ENCODE peak calls at places on chromosomes 16 and 17, in nine cellular contexts. One of them, this sample, is unnamed.

GRCh38 chr17:9512323-9513168 is 63.1 kb downstream of the STX8 start:
- DNase-seq in PC-9: no peak
- DNase-seq in GM23338: no peak
- DNase-seq in neural progenitor cell: no peak
- DNase-seq in HCT116: peak; percentile 65
- DNase-seq in fibroblast of lung: peak; percentile 80
- DNase-seq in astrocyte: peak; percentile 71
- DNase-seq in DND-41: no peak
- DNase-seq in GM12878: no peak
- DNase-seq in this sample: peak; percentile 75

GRCh38 chr17:19992803-19993713 is 15.4 kb upstream of the AKAP10 start:
- DNase-seq in PC-9: peak; percentile 92
- DNase-seq in GM23338: peak; percentile 98
- DNase-seq in HCT116: peak; percentile 89
- DNase-seq in DND-41: peak; percentile 86
- DNase-seq in astrocyte: peak; percentile 64
- DNase-seq in GM12878: peak; percentile 20
- DNase-seq in fibroblast of lung: peak; percentile 78
- DNase-seq in neural progenitor cell: peak; percentile 96
- DNase-seq in this sample: peak; percentile 76

GRCh38 chr17:73956595-73957465 is 246.6 kb upstream of the RPL38 start:
- DNase-seq in DND-41: peak; percentile 35
- DNase-seq in HCT116: peak; percentile 49
- DNase-seq in PC-9: peak; percentile 6
- DNase-seq in fibroblast of lung: no peak
- DNase-seq in neural progenitor cell: peak; percentile 90
- DNase-seq in GM12878: no peak
- DNase-seq in GM23338: peak; percentile 95
- DNase-seq in astrocyte: no peak
- DNase-seq in this sample: peak; percentile 12

GRCh38 chr16:8736123-8736680 is 61.2 kb downstream of the TMEM186 start:
- DNase-seq in PC-9: no peak
- DNase-seq in DND-41: no peak
- DNase-seq in astrocyte: no peak
- DNase-seq in fibroblast of lung: no peak
- DNase-seq in GM12878: no peak
- DNase-seq in neural progenitor cell: no peak
- DNase-seq in GM23338: no peak
- DNase-seq in HCT116: no peak
- DNase-seq in this sample: no peak

GRCh38 chr16:89023621-89024511 is 46.9 kb upstream of the CBFA2T3 start:
- DNase-seq in GM12878: no peak
- DNase-seq in neural progenitor cell: no peak
- DNase-seq in astrocyte: no peak
- DNase-seq in DND-41: no peak
- DNase-seq in PC-9: no peak
- DNase-seq in GM23338: no peak
- DNase-seq in HCT116: no peak
- DNase-seq in fibroblast of lung: no peak
- DNase-seq in this sample: no peak

GRCh38 chr16:46658925-46659324 is 30.1 kb downstream of the VPS35 start:
- DNase-seq in DND-41: no peak
- DNase-seq in astrocyte: no peak
- DNase-seq in PC-9: no peak
- DNase-seq in HCT116: no peak
- DNase-seq in GM12878: peak; percentile 76
- DNase-seq in GM23338: no peak
- DNase-seq in fibroblast of lung: no peak
- DNase-seq in neural progenitor cell: no peak
- DNase-seq in this sample: no peak

GRCh38 chr17:18187816-18188761 is 4.5 kb downstream of the ALKBH5 start:
- DNase-seq in GM23338: no peak
- DNase-seq in PC-9: no peak
- DNase-seq in neural progenitor cell: no peak
- DNase-seq in HCT116: no peak
- DNase-seq in fibroblast of lung: peak; percentile 69
- DNase-seq in GM12878: no peak
- DNase-seq in DND-41: no peak
- DNase-seq in astrocyte: peak; percentile 52
- DNase-seq in this sample: peak; percentile 67

GRCh38 chr17:77445030-77445907 is 304.5 kb downstream of the SEC14L1 start:
- DNase-seq in astrocyte: peak; percentile 57
- DNase-seq in fibroblast of lung: peak; percentile 68
- DNase-seq in neural progenitor cell: no peak
- DNase-seq in DND-41: peak; percentile 95
- DNase-seq in GM23338: no peak
- DNase-seq in HCT116: no peak
- DNase-seq in PC-9: no peak
- DNase-seq in GM12878: peak; percentile 92
- DNase-seq in this sample: no peak

GRCh38 chr17:17205368-17206148 is 575 bp downstream of the PLD6 start:
- DNase-seq in GM12878: peak; percentile 23
- DNase-seq in neural progenitor cell: no peak
- DNase-seq in HCT116: peak; percentile 7
- DNase-seq in DND-41: peak; percentile 62
- DNase-seq in GM23338: peak; percentile 40
- DNase-seq in PC-9: peak; percentile 68
- DNase-seq in fibroblast of lung: peak; percentile 52
- DNase-seq in astrocyte: peak; percentile 30
- DNase-seq in this sample: peak; percentile 38

GRCh38 chr17:83067718-83068261 is 11.6 kb upstream of the METRNL start:
- DNase-seq in fibroblast of lung: no peak
- DNase-seq in neural progenitor cell: peak; percentile 57
- DNase-seq in GM12878: no peak
- DNase-seq in DND-41: no peak
- DNase-seq in GM23338: no peak
- DNase-seq in astrocyte: no peak
- DNase-seq in HCT116: no peak
- DNase-seq in PC-9: no peak
- DNase-seq in this sample: no peak

DNA sequence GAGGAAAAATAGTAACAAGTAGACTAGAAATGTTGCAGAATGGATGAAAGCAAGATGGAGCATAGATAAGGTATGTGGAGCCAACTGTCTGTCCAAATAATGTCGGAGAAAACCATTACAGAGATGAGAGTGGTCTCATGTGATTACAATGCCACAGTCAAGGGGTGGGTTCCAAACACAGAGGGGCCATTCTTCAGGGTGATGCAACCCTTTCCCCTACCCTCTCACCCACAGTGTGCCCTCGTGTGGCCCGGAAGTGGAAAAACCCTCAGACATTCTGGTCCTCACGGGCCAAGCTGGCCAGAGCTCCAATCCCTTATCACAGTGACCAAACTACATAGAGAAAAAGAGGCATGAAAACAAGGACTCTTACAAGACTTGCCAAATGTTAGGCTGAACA is 17.7 kb upstream of the HS3ST3A1 start:
- DNase-seq in GM12878: no peak
- DNase-seq in fibroblast of lung: no peak
- DNase-seq in HCT116: no peak
- DNase-seq in GM23338: peak; percentile 24
- DNase-seq in neural progenitor cell: no peak
- DNase-seq in astrocyte: no peak
- DNase-seq in DND-41: no peak
- DNase-seq in PC-9: no peak
- DNase-seq in this sample: no peak
- TF ChIP-seq CTCF in GM12878: no peak
- TF ChIP-seq CTCF in fibroblast of lung: no peak
- TF ChIP-seq CTCF in HCT116: peak; percentile 21
- TF ChIP-seq CTCF in GM23338: peak; percentile 38
- TF ChIP-seq CTCF in neural progenitor cell: peak; percentile 27
- TF ChIP-seq CTCF in astrocyte: no peak
- TF ChIP-seq CTCF in DND-41: no peak
- TF ChIP-seq CTCF in PC-9: no peak
- TF ChIP-seq CTCF in this sample: no peak

GRCh38 chr17:44314524-44314868 is 6.1 kb downstream of the RUNDC3A start:
- DNase-seq in PC-9: no peak
- DNase-seq in neural progenitor cell: no peak
- DNase-seq in GM12878: no peak
- DNase-seq in astrocyte: no peak
- DNase-seq in HCT116: no peak
- DNase-seq in fibroblast of lung: no peak
- DNase-seq in DND-41: no peak
- DNase-seq in GM23338: no peak
- DNase-seq in this sample: no peak
- H3K27me3 ChIP-seq in PC-9: no peaks in the 10 kb centered on the region
- H3K27me3 ChIP-seq in neural progenitor cell: peaks cover 74% of the 10 kb centered on the region
- H3K27me3 ChIP-seq in GM12878: peaks cover 4% of the 10 kb centered on the region
- H3K27me3 ChIP-seq in astrocyte: peaks cover 29% of the 10 kb centered on the region
- H3K27me3 ChIP-seq in HCT116: no peaks in the 10 kb centered on the region
- H3K27me3 ChIP-seq in fibroblast of lung: peaks cover 29% of the 10 kb centered on the region
- H3K27me3 ChIP-seq in DND-41: peaks cover 17% of the 10 kb centered on the region
- H3K27me3 ChIP-seq in GM23338: peaks cover 32% of the 10 kb centered on the region
- H3K27me3 ChIP-seq in this sample: no peaks in the 10 kb centered on the region

DNA sequence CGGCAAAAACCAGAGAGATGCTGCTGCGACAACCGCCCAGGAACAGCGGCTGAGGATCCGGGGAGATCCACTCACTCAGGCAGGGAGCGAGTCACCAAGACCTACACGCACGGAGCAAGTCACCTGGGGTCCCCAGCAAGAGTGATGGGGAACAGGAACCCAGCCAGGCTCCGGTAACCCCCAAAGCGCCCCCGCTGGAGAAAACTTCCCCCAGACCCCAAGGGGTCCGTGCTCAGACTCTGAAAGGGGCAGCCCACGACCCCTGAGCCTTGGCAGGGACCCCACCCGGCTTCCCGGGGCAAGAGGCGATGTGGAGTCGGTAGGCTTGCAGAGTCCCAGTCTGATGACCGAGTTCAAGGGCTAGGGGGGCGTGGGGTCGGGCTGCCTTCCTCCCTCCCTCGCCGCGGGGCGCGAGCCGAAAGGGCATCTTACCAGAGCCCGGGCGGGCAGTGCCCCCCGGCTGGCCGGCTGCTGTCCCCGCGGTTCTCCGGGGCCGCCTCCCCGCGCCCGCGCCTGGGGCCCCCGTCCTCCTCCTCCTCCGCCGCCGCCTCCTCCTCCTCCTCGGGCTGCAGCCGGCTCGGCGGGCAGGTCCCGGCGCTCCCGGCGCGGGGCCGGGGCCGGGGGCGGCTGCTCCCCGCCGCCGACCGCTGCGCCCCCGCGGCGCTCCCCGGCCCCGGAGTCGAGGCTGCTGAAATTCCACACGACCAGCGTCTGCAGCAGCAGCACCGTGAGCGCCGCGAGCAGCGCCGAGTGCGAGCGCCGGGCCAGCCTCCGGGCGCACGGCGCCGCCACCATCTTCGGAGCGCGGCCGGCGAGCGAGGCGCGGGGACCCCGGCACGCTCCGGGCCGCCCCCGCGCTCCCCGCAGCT is 524 bp downstream of the XYLT1 start:
- DNase-seq in DND-41: peak; percentile 19
- DNase-seq in neural progenitor cell: peak; percentile 31
- DNase-seq in astrocyte: no peak
- DNase-seq in GM23338: no peak
- DNase-seq in PC-9: no peak
- DNase-seq in fibroblast of lung: no peak
- DNase-seq in HCT116: no peak
- DNase-seq in GM12878: no peak
- DNase-seq in this sample: peak; percentile 4
- TF ChIP-seq EZH2 in DND-41: peak; percentile 80
- TF ChIP-seq EZH2 in neural progenitor cell: no peak
- TF ChIP-seq EZH2 in astrocyte: no peak
- TF ChIP-seq EZH2 in GM23338: no peak
- TF ChIP-seq EZH2 in PC-9: no peak
- TF ChIP-seq EZH2 in fibroblast of lung: no peak
- TF ChIP-seq EZH2 in HCT116: no peak
- TF ChIP-seq EZH2 in GM12878: no peak
- TF ChIP-seq EZH2 in this sample: no peak

GRCh38 chr17:66308856-66309255 is 6.4 kb downstream of the PRKCA start:
- DNase-seq in fibroblast of lung: no peak
- DNase-seq in DND-41: no peak
- DNase-seq in HCT116: no peak
- DNase-seq in GM23338: no peak
- DNase-seq in neural progenitor cell: no peak
- DNase-seq in astrocyte: no peak
- DNase-seq in GM12878: no peak
- DNase-seq in PC-9: no peak
- DNase-seq in this sample: no peak

GRCh38 chr17:66312912-66313311 is 10.5 kb downstream of the PRKCA start:
- DNase-seq in GM12878: no peak
- DNase-seq in neural progenitor cell: no peak
- DNase-seq in GM23338: no peak
- DNase-seq in fibroblast of lung: no peak
- DNase-seq in HCT116: no peak
- DNase-seq in PC-9: no peak
- DNase-seq in astrocyte: no peak
- DNase-seq in DND-41: no peak
- DNase-seq in this sample: no peak

GRCh38 chr17:66309793-66310192 is 7.4 kb downstream of the PRKCA start:
- DNase-seq in DND-41: no peak
- DNase-seq in HCT116: no peak
- DNase-seq in PC-9: no peak
- DNase-seq in GM12878: no peak
- DNase-seq in neural progenitor cell: no peak
- DNase-seq in astrocyte: peak; percentile 57
- DNase-seq in GM23338: no peak
- DNase-seq in fibroblast of lung: peak; percentile 64
- DNase-seq in this sample: no peak

GRCh38 chr17:66313325-66313724 is 10.9 kb downstream of the PRKCA start:
- DNase-seq in GM12878: no peak
- DNase-seq in neural progenitor cell: no peak
- DNase-seq in HCT116: no peak
- DNase-seq in astrocyte: no peak
- DNase-seq in fibroblast of lung: no peak
- DNase-seq in GM23338: no peak
- DNase-seq in PC-9: no peak
- DNase-seq in DND-41: no peak
- DNase-seq in this sample: no peak

DNA sequence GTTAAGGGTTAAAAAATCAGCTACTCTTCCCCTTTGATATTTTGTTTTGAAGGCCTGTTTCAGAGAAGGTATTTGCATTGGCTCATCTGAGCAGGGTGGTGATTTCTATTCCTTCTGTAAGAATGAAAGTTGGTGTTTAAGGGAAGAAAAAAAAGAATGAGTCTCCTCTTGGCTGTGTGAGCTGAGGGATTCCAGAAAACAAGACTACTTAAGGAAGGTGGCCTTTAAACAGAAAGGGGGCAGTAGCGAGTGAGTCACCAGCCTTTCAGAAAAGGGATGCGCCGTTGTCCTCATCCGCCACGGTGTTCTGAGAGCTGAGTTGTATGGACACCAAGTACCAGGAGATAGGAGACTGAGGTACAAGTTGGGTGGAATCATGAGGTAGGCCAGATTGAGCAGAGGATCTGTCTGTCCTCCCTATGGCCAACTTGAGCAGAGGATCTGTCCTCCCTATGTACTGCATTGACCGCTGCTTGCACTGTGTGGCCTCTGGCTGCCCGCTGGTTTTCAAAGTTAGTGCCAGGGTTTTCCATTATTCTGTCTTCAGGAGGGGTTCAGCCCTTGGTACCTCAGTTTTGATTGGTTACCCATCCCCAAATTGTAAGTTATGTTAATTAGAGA is 8.2 kb downstream of the PRKCA start:
- DNase-seq in GM23338: peak; percentile 79
- DNase-seq in PC-9: no peak
- DNase-seq in neural progenitor cell: peak; percentile 13
- DNase-seq in astrocyte: no peak
- DNase-seq in DND-41: no peak
- DNase-seq in HCT116: no peak
- DNase-seq in GM12878: no peak
- DNase-seq in fibroblast of lung: no peak
- DNase-seq in this sample: no peak
- TF ChIP-seq CTCF in GM23338: peak; percentile 70
- TF ChIP-seq CTCF in PC-9: no peak
- TF ChIP-seq CTCF in neural progenitor cell: peak; percentile 36
- TF ChIP-seq CTCF in astrocyte: no peak
- TF ChIP-seq CTCF in DND-41: peak; percentile 30
- TF ChIP-seq CTCF in HCT116: peak; percentile 58
- TF ChIP-seq CTCF in GM12878: no peak
- TF ChIP-seq CTCF in fibroblast of lung: peak; percentile 8
- TF ChIP-seq CTCF in this sample: no peak

This sample was measured in mammary epithelial cell.